ENCODE peak calls at places on chromosomes 5 and 9, in nine cellular contexts. G is activated T-cell treated with anti-CD3 and anti-CD28 coated beads, Interleukin-2, amount 50 U/mL, for 72 hours; S is cardiac muscle cell; Q is EH; E is body of pancreas; P is GM12892; W is chondrocyte; L is anterior cingulate cortex; V is NCI-H748 treated with DMSO at 0.1 percent for 48 hours. R is an unnamed sample.

GRCh38 chr5:110321117-110321516 is 405.4 kb downstream of the TMEM232 start:
- DNase-seq in G (no peak), Q (no peak), P (no peak), V (no peak), W (no peak), S (no peak), E (no peak), L (no peak), R (no peak)

GRCh38 chr5:160021818-160022446 is 13.0 kb downstream of the TTC1 start:
- DNase-seq in Q (peak; percentile 71), G (peak; percentile 41), L (peak; percentile 12), S (peak; percentile 74), W (no peak), E (peak; percentile 65), P (peak; percentile 15), V (peak; percentile 58), R (no peak)

GRCh38 chr9:111805841-111806241 is 11.1 kb upstream of the SHOC1 start:
- DNase-seq in G (no peak), W (no peak), V (no peak), P (no peak), E (no peak), L (no peak), S (no peak), Q (peak; percentile 77), R (no peak)

GRCh38 chr5:113034182-113034773 is 57.7 kb downstream of the DCP2 start:
- DNase-seq in L (no peak), E (no peak), S (no peak), V (no peak), W (no peak), Q (peak; percentile 94), P (no peak), G (no peak), R (no peak)

GRCh38 chr9:104743377-104743985 is 4.0 kb upstream of the NIPSNAP3A start:
- DNase-seq in E (no peak), L (no peak), W (no peak), P (peak; percentile 16), V (peak; percentile 81), G (peak; percentile 16), Q (peak; percentile 78), S (peak; percentile 63), R (no peak)

GRCh38 chr9:94576131-94576530 is 17.5 kb downstream of the FBP2 start:
- DNase-seq in V (no peak), L (no peak), Q (no peak), W (no peak), G (no peak), P (no peak), E (no peak), S (no peak), R (no peak)

GRCh38 chr5:150184990-150185952 is 4.6 kb upstream of the SLC6A7 start:
- DNase-seq in Q (no peak), E (no peak), S (no peak), P (no peak), W (no peak), G (no peak), V (no peak), L (no peak), R (no peak)

GRCh38 chr5:23071682-23072081 is 218.5 kb upstream of the CDH12 start:
- DNase-seq in Q (no peak), E (no peak), W (no peak), V (no peak), G (no peak), L (no peak), S (no peak), P (no peak), R (no peak)

GRCh38 chr5:15889001-15889400 is 290.6 kb downstream of the MARCHF11 start:
- DNase-seq in P (no peak), L (no peak), W (no peak), G (no peak), Q (no peak), V (no peak), S (no peak), E (no peak), R (no peak)

GRCh38 chr5:67264056-67264455 is 67.5 kb upstream of the CD180 start:
- DNase-seq in P (no peak), S (no peak), Q (no peak), L (no peak), G (no peak), V (no peak), W (no peak), E (no peak), R (no peak)

GRCh38 chr5:83937837-83938236 is 217.2 kb upstream of the HAPLN1 start:
- DNase-seq in S (no peak), P (no peak), G (no peak), V (no peak), L (no peak), W (no peak), Q (no peak), E (no peak), R (no peak)

GRCh38 chr9:72454871-72455471 is 66.4 kb upstream of the TMC1 start:
- DNase-seq in V (no peak), E (no peak), G (no peak), Q (no peak), L (no peak), P (no peak), W (no peak), S (no peak), R (no peak)

GRCh38 chr9:77956555-77956954 is 75.1 kb downstream of the GNAQ start:
- DNase-seq in L (no peak), E (no peak), Q (no peak), W (no peak), S (no peak), P (no peak), G (no peak), V (no peak), R (no peak)

GRCh38 chr9:69809304-69809863 is 11.2 kb upstream of the CFAP95 start:
- DNase-seq in E (no peak), V (no peak), P (no peak), G (peak; percentile 43), S (no peak), W (no peak), L (no peak), Q (peak; percentile 50), R (no peak)

GRCh38 chr5:79621056-79621455 is 8.8 kb downstream of the TENT2 start:
- DNase-seq in S (no peak), E (no peak), Q (peak; percentile 48), G (no peak), L (no peak), P (no peak), V (no peak), W (no peak), R (no peak)

R was measured in 8988T.